ENCODE peak calls at places on chromosomes 4 and X, in nine cellular contexts. N is tibial nerve; U is NT2/D1; M is AG09309; C is stimulated activated CD4-positive, alpha-beta T cell treated with anti-CD3 and anti-CD28 coated beads, Interleukin-2, amount 100 ng/mL, for 48 hours; B is iPS-NIHi11; R is AG04449; S is Calu3; V is iris pigment epithelial cell. O is an unnamed sample.

GRCh38 chr4:16995451-16995850 is 97.0 kb upstream of the LDB2 start:
- DNase-seq in N (no peak), U (peak; percentile 52), M (no peak), C (no peak), B (peak; percentile 20), R (no peak), S (no peak), V (no peak), O (no peak)

GRCh38 chr4:61200195-61200990 is at the start of gene ADGRL3:
- DNase-seq in N (no peak), U (peak; percentile 56), M (no peak), C (no peak), B (peak; percentile 77), R (no peak), S (peak; percentile 6), V (peak; percentile 45), O (no peak)

GRCh38 chr4:102318526-102318925 is 26.8 kb downstream of the SLC39A8 start:
- DNase-seq in N (no peak), U (no peak), M (no peak), C (no peak), B (no peak), R (no peak), S (peak; percentile 7), V (no peak), O (no peak)

GRCh38 chr4:124183926-124184325 is 528.6 kb downstream of the ANKRD50 start:
- DNase-seq in N (no peak), U (no peak), M (no peak), C (no peak), B (no peak), R (no peak), S (no peak), V (peak; percentile 85), O (no peak)

GRCh38 chr4:157804169-157804543 is 368.7 kb downstream of the GASK1B start:
- DNase-seq in N (no peak), U (no peak), M (no peak), C (no peak), B (no peak), R (no peak), S (no peak), V (no peak), O (peak; percentile 49)

GRCh38 chr4:105060628-105061027 is 86.0 kb upstream of the TET2 start:
- DNase-seq in N (no peak), U (no peak), M (no peak), C (no peak), B (no peak), R (no peak), S (no peak), V (peak; percentile 32), O (no peak)

GRCh38 chr4:75516144-75516543 is 1.9 kb downstream of the THAP6 start:
- DNase-seq in N (no peak), U (no peak), M (no peak), C (no peak), B (no peak), R (no peak), S (no peak), V (no peak), O (no peak)

GRCh38 chr4:187656953-187657352 is 338.6 kb upstream of the ZFP42 start:
- DNase-seq in N (no peak), U (no peak), M (peak; percentile 62), C (no peak), B (no peak), R (peak; percentile 59), S (no peak), V (peak; percentile 88), O (no peak)

GRCh38 chrX:5876984-5877655 is 351.5 kb downstream of the NLGN4X start:
- DNase-seq in N (no peak), U (peak; percentile 20), M (no peak), C (no peak), B (peak; percentile 12), R (no peak), S (no peak), V (no peak), O (peak; percentile 0)

GRCh38 chrX:131826572-131826971 is 196.5 kb upstream of the STK26 start:
- DNase-seq in N (no peak), U (no peak), M (no peak), C (no peak), B (no peak), R (no peak), S (no peak), V (no peak), O (no peak)

GRCh38 chr4:56158483-56158882 is 209.7 kb downstream of the CEP135 start:
- DNase-seq in N (no peak), U (no peak), M (no peak), C (peak; percentile 24), B (no peak), R (no peak), S (no peak), V (no peak), O (no peak)

GRCh38 chr4:168815373-168816345 is 194.4 kb downstream of the CBR4 start:
- DNase-seq in N (no peak), U (no peak), M (no peak), C (no peak), B (no peak), R (peak; percentile 33), S (no peak), V (peak; percentile 86), O (no peak)

GRCh38 chrX:267771-268261 is 13.4 kb upstream of the PLCXD1 start:
- DNase-seq in N (peak; percentile 3), U (no peak), M (no peak), C (no peak), B (no peak), R (no peak), S (no peak), V (no peak), O (no peak)

GRCh38 chr4:99614491-99614890 is 39.9 kb downstream of the MTTP start:
- DNase-seq in N (no peak), U (no peak), M (no peak), C (no peak), B (no peak), R (no peak), S (no peak), V (no peak), O (no peak)

GRCh38 chrX:9557508-9557907 is 92.7 kb downstream of the TBL1X start:
- DNase-seq in N (no peak), U (no peak), M (no peak), C (no peak), B (no peak), R (no peak), S (no peak), V (no peak), O (peak; percentile 64)

GRCh38 chrX:66064261-66064660 is 24.4 kb upstream of the VSIG4 start:
- DNase-seq in N (no peak), U (no peak), M (no peak), C (no peak), B (no peak), R (no peak), S (no peak), V (no peak), O (no peak)

GRCh38 chr4:109233585-109233984 is 68.9 kb downstream of the COL25A1 start:
- DNase-seq in N (no peak), U (no peak), M (no peak), C (no peak), B (no peak), R (no peak), S (no peak), V (peak; percentile 26), O (no peak)

GRCh38 chrX:13940646-13941045 is 89.0 kb downstream of the GEMIN8 start:
- DNase-seq in N (no peak), U (no peak), M (no peak), C (no peak), B (no peak), R (no peak), S (no peak), V (no peak), O (no peak)

GRCh38 chr4:76067652-76068286 is 6.7 kb upstream of the ART3 start:
- DNase-seq in N (peak; percentile 91), U (peak; percentile 52), M (peak; percentile 28), C (peak; percentile 67), B (peak; percentile 77), R (peak; percentile 29), S (peak; percentile 71), V (peak; percentile 71), O (peak; percentile 60)

GRCh38 chrX:31847773-31848172 is 775.9 kb upstream of the FTHL17 start:
- DNase-seq in N (no peak), U (no peak), M (no peak), C (no peak), B (no peak), R (no peak), S (no peak), V (no peak), O (no peak)

GRCh38 chr4:145099653-145100052 is 1.5 kb downstream of the ABCE1 start:
- DNase-seq in N (no peak), U (no peak), M (no peak), C (no peak), B (no peak), R (no peak), S (no peak), V (no peak), O (peak; percentile 19)

GRCh38 chr4:152083348-152083747 is 322.5 kb upstream of the GATB start:
- DNase-seq in N (no peak), U (no peak), M (no peak), C (no peak), B (no peak), R (no peak), S (no peak), V (no peak), O (no peak)

GRCh38 chr4:140326395-140326993 is 47.0 kb upstream of the SCOC start:
- DNase-seq in N (peak; percentile 40), U (no peak), M (no peak), C (no peak), B (peak; percentile 66), R (no peak), S (peak; percentile 14), V (peak; percentile 58), O (peak; percentile 15)

GRCh38 chr4:97759785-97760184 is 383.5 kb downstream of the STPG2 start:
- DNase-seq in N (no peak), U (no peak), M (no peak), C (no peak), B (no peak), R (no peak), S (no peak), V (no peak), O (no peak)

GRCh38 chrX:24435038-24435437 is 30.0 kb upstream of the PDK3 start:
- DNase-seq in N (no peak), U (no peak), M (no peak), C (no peak), B (no peak), R (no peak), S (no peak), V (no peak), O (no peak)

GRCh38 chr4:21641696-21642095 is 306.9 kb downstream of the KCNIP4 start:
- DNase-seq in N (no peak), U (no peak), M (no peak), C (no peak), B (no peak), R (no peak), S (no peak), V (no peak), O (no peak)

GRCh38 chrX:68354869-68355628 is 78.2 kb downstream of the OPHN1 start:
- DNase-seq in N (no peak), U (no peak), M (no peak), C (no peak), B (no peak), R (no peak), S (no peak), V (peak; percentile 23), O (no peak)

GRCh38 chr4:25580633-25581467 is 74.8 kb upstream of the SLC34A2 start:
- DNase-seq in N (no peak), U (no peak), M (no peak), C (no peak), B (no peak), R (no peak), S (no peak), V (no peak), O (peak; percentile 16)

GRCh38 chr4:123554263-123554662 is 157.7 kb downstream of the SPRY1 start:
- DNase-seq in N (no peak), U (no peak), M (no peak), C (no peak), B (no peak), R (no peak), S (no peak), V (no peak), O (no peak)

GRCh38 chr4:40515398-40516293 is 114.0 kb downstream of the RBM47 start:
- DNase-seq in N (no peak), U (no peak), M (no peak), C (no peak), B (no peak), R (no peak), S (peak; percentile 40), V (no peak), O (peak; percentile 64)

GRCh38 chr4:56681158-56681848 is at the start of gene HOPX:
- DNase-seq in N (no peak), U (no peak), M (no peak), C (peak; percentile 59), B (no peak), R (no peak), S (peak; percentile 37), V (no peak), O (no peak)

O was measured in HepG2.